ENCODE peak calls at places on chromosomes 7 and 10, in four cellular contexts. O is tibial artery, G is transverse colon, Q is fibroblast of lung. A is an unnamed sample. For H3K9me3, the result is how much of the 10 kb centered on the place peaks cover.

GRCh38 chr10:13990392-13990805 is 340.3 kb downstream of the FRMD4A start:
- DNase-seq in O (no peak), G (no peak), Q (peak), A (no peak)

GRCh38 chr7:105429746-105430612 is 41.3 kb upstream of the SRPK2 start:
- DNase-seq in O (no peak), G (peak), Q (peak), A (no peak)

GRCh38 chr7:51198654-51199053 is 118.0 kb downstream of the COBL start:
- DNase-seq in O (no peak), G (no peak), Q (no peak), A (no peak)

GRCh38 chr7:49174396-49174795 is 250.0 kb downstream of the CDC14C start:
- DNase-seq in O (no peak), G (no peak), Q (peak), A (no peak)

GRCh38 chr7:21364838-21365267 is 63.0 kb upstream of the SP4 start:
- DNase-seq in O (no peak), G (no peak), Q (no peak), A (no peak)

GRCh38 chr10:70592186-70592735 is 10.3 kb downstream of the PRF1 start:
- DNase-seq in O (no peak), G (no peak), Q (no peak), A (no peak)

GRCh38 chr10:11760861-11761260 is 18.7 kb downstream of the ECHDC3 start:
- DNase-seq in O (no peak), G (no peak), Q (no peak), A (no peak)

GRCh38 chr10:86671419-86671818 is 3.1 kb downstream of the LDB3 start:
- DNase-seq in O (no peak), G (peak), Q (no peak), A (no peak)

GRCh38 chr7:130338233-130338632 is 6.4 kb upstream of the CPA5 start:
- DNase-seq in O (no peak), G (no peak), Q (no peak), A (no peak)

GRCh38 chr10:27188259-27188658 is 33.1 kb downstream of the MASTL start:
- DNase-seq in O (no peak), G (no peak), Q (no peak), A (no peak)

GRCh38 chr7:113071465-113071864 is 15.2 kb downstream of the GPR85 start:
- DNase-seq in O (no peak), G (peak), Q (peak), A (no peak)

GRCh38 chr7:18906901-18907300 is 210.5 kb downstream of the TWIST1 start:
- DNase-seq in O (no peak), G (no peak), Q (no peak), A (no peak)

GRCh38 chr10:3180361-3180760 is 7.8 kb upstream of the PITRM1 start:
- DNase-seq in O (no peak), G (no peak), Q (no peak), A (no peak)

GRCh38 chr7:46468753-46469356 is 547.8 kb upstream of the IGFBP3 start:
- DNase-seq in O (no peak), G (no peak), Q (peak), A (no peak)
- H3K9me3 ChIP-seq in O (half or more), G (half or more), Q (under half), A (under half)

GRCh38 chr7:158052381-158053095 is 535.1 kb downstream of the PTPRN2 start:
- DNase-seq in O (peak), G (no peak), Q (no peak), A (no peak)
- H3K9me3 ChIP-seq in O (under half), G (under half), Q (under half), A (under half)

DNA sequence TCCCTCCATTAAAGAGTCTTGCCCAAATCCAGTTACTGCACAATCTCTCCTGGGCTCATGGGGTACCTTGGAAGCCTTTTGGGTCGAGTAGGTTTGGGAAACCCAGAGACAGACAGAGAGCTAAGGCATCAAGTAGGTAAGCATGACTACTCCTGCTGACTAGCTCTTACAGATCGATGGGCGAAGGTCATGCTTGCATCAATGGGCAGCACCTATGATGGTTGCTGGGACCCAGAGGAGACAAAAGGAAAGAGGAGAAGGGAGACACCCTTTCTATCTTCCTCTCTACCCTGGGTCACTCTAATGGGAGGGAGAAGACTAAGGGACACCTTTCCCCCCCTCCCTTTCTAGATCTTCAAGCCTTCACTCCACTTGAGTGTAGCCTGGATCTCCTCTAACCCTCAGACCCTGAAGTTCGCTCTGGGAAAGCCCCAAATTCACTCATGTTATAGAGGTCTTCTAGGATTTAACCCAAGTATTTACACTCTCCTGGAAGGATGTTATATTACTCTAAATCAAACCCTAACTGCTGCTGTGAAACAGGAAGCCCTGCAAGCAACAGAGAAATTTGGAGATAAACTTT is 31.6 kb upstream of the ZNF746 start:
- DNase-seq in O (no peak), G (no peak), Q (peak), A (no peak)
- H3K9me3 ChIP-seq in O (half or more), G (half or more), Q (under half), A (under half)

GRCh38 chr7:64515781-64516180 is 47.1 kb downstream of the ZNF680 start:
- DNase-seq in O (no peak), G (no peak), Q (no peak), A (no peak)
- H3K9me3 ChIP-seq in O (under half), G (half or more), Q (under half), A (under half)

DNA sequence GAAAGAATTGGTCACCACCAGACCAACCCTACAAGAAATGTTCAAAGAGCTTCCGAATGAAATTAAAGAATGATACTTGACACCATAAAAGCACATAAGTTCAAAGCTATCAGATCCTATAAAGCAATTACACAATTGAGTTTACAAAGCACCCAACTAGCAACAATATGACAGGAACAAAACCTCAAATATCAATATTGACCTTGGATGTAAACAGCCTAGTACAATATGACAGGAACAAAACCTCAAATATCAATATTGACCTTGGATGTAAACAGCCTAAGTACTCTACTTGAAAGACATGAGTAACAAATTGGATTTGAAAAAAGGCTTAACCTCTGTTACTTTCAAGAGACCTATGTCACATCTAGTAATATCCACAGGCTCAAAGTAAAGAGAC is 1201.4 kb downstream of the XPNPEP1 start:
- DNase-seq in O (no peak), G (no peak), Q (no peak), A (no peak)
- H3K9me3 ChIP-seq in O (under half), G (under half), Q (under half), A (under half)

GRCh38 chr10:9682812-9683211 is 1334.9 kb upstream of the CELF2 start:
- DNase-seq in O (no peak), G (no peak), Q (no peak), A (no peak)

GRCh38 chr10:9684186-9684585 is 1333.5 kb upstream of the CELF2 start:
- DNase-seq in O (no peak), G (no peak), Q (no peak), A (no peak)

GRCh38 chr10:9685596-9685995 is 1332.1 kb upstream of the CELF2 start:
- DNase-seq in O (no peak), G (no peak), Q (no peak), A (no peak)

DNA sequence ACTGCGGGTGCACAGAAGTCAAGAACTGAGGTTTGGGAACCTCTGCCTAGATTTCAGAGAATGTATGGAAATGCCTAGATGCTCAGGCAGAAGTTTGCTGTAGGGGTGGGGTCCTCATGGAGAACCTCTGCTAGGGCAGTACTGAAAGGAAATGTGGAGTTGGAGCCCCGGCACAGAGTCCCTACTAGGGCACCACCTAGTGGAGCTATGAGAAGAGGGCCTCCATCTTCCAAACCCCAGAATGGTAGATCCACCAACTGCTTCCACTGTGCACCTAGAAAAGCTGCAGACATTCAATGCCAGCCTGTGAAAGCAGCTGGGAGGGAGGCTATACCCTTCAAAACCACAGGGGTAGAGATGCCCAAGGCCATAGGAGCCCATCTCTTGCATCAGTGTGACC is 1336.0 kb upstream of the CELF2 start:
- DNase-seq in O (no peak), G (no peak), Q (no peak), A (no peak)
- H3K9me3 ChIP-seq in O (under half), G (under half), Q (under half), A (under half)

GRCh38 chr7:157577061-157577460 is 240.3 kb downstream of the DNAJB6 start:
- DNase-seq in O (peak), G (no peak), Q (no peak), A (no peak)
- H3K9me3 ChIP-seq in O (under half), G (under half), Q (under half), A (under half)

GRCh38 chr7:44603208-44603607 is 3.2 kb upstream of the OGDH start:
- DNase-seq in O (no peak), G (no peak), Q (no peak), A (no peak)
- H3K9me3 ChIP-seq in O (under half), G (under half), Q (under half), A (under half)

GRCh38 chr7:138563808-138564207 is 103.7 kb downstream of the TRIM24 start:
- DNase-seq in O (no peak), G (no peak), Q (no peak), A (no peak)
- H3K9me3 ChIP-seq in O (under half), G (under half), Q (under half), A (under half)

GRCh38 chr10:30454744-30455498 is 20.9 kb downstream of the MAP3K8 start:
- DNase-seq in O (no peak), G (no peak), Q (peak), A (no peak)

GRCh38 chr10:30453764-30454527 is 20.0 kb downstream of the MAP3K8 start:
- DNase-seq in O (no peak), G (no peak), Q (no peak), A (no peak)

GRCh38 chr10:30456262-30456661 is 22.3 kb downstream of the MAP3K8 start:
- DNase-seq in O (no peak), G (peak), Q (no peak), A (no peak)

GRCh38 chr10:30459283-30459682 is 25.3 kb downstream of the MAP3K8 start:
- DNase-seq in O (peak), G (peak), Q (no peak), A (no peak)

GRCh38 chr10:30455816-30456215 is 21.8 kb downstream of the MAP3K8 start:
- DNase-seq in O (no peak), G (peak), Q (no peak), A (no peak)
- H3K9me3 ChIP-seq in O (under half), G (under half), Q (under half), A (under half)